ENCODE peak calls at places on chromosomes 3 and 15, in eight cellular contexts. L, Z, O, Y, W, G, C and N are unnamed samples.

GRCh38 chr3:115922681-115923347 is 299.5 kb downstream of the GAP43 start:
- DNase-seq in L (no peak), Z (peak; percentile 38), O (no peak), Y (no peak), W (peak; percentile 15), G (peak; percentile 62), C (no peak), N (no peak)

GRCh38 chr3:197555281-197556261 is at the start of gene BDH1:
- DNase-seq in L (no peak), Z (peak; percentile 72), O (no peak), Y (peak; percentile 46), W (peak; percentile 7), G (no peak), C (peak; percentile 24), N (peak; percentile 74)

GRCh38 chr3:21573291-21573690 is 177.7 kb downstream of the ZNF385D start:
- DNase-seq in L (no peak), Z (no peak), O (no peak), Y (no peak), W (no peak), G (peak; percentile 1), C (no peak), N (no peak)

GRCh38 chr15:48681274-48681840 is 35.8 kb upstream of the FBN1 start:
- DNase-seq in L (no peak), Z (no peak), O (no peak), Y (no peak), W (no peak), G (peak; percentile 80), C (no peak), N (no peak)

GRCh38 chr15:67691450-67691849 is 133.9 kb upstream of the SKOR1 start:
- DNase-seq in L (no peak), Z (no peak), O (no peak), Y (no peak), W (no peak), G (no peak), C (no peak), N (no peak)

GRCh38 chr15:39016706-39017105 is 452.1 kb upstream of the RASGRP1 start:
- DNase-seq in L (no peak), Z (no peak), O (no peak), Y (no peak), W (no peak), G (peak; percentile 91), C (no peak), N (no peak)

GRCh38 chr3:194204036-194204792 is 68.3 kb downstream of the HES1 start:
- DNase-seq in L (no peak), Z (no peak), O (no peak), Y (no peak), W (no peak), G (no peak), C (no peak), N (peak; percentile 38)

GRCh38 chr15:64096486-64097431 is 977 bp downstream of the SNX1 start:
- DNase-seq in L (no peak), Z (peak; percentile 64), O (no peak), Y (no peak), W (peak; percentile 49), G (peak; percentile 43), C (no peak), N (no peak)

GRCh38 chr15:34993413-34993812 is 5.3 kb upstream of the ZNF770 start:
- DNase-seq in L (no peak), Z (no peak), O (no peak), Y (no peak), W (no peak), G (no peak), C (no peak), N (no peak)

GRCh38 chr15:68210821-68211655 is 5.9 kb upstream of the CALML4 start:
- DNase-seq in L (peak; percentile 61), Z (peak; percentile 69), O (peak; percentile 90), Y (peak; percentile 37), W (peak; percentile 42), G (peak; percentile 42), C (peak; percentile 70), N (peak; percentile 56)

GRCh38 chr3:173008978-173009377 is 132.1 kb downstream of the SPATA16 start:
- DNase-seq in L (no peak), Z (no peak), O (no peak), Y (no peak), W (no peak), G (no peak), C (no peak), N (no peak)

GRCh38 chr15:39403674-39404117 is 177.2 kb upstream of the THBS1 start:
- DNase-seq in L (no peak), Z (no peak), O (no peak), Y (no peak), W (peak; percentile 22), G (peak; percentile 88), C (no peak), N (no peak)

GRCh38 chr3:187836848-187837770 is 91.8 kb upstream of the BCL6 start:
- DNase-seq in L (no peak), Z (no peak), O (no peak), Y (no peak), W (no peak), G (peak; percentile 10), C (no peak), N (no peak)